ENCODE peak calls at places on chromosomes 11 and 22, in six cellular contexts. X, B, V, U, R and H are unnamed samples.

GRCh38 chr22:20606041-20606783 is 98.8 kb downstream of the MED15 start:
- DNase-seq in X (peak), B (peak), V (peak), U (peak), R (peak), H (peak)

GRCh38 chr22:43567691-43568308 is 156.0 kb downstream of the MPPED1 start:
- DNase-seq in X (no peak), B (no peak), V (no peak), U (no peak), R (no peak), H (no peak)

GRCh38 chr11:134418119-134418840 is 6.2 kb upstream of the B3GAT1 start:
- DNase-seq in X (no peak), B (no peak), V (no peak), U (peak), R (no peak), H (no peak)

GRCh38 chr22:24994070-24994763 is 41.7 kb downstream of the KIAA1671 start:
- DNase-seq in X (no peak), B (no peak), V (no peak), U (no peak), R (no peak), H (peak)

GRCh38 chr11:74100231-74100630 is 70.6 kb downstream of the C2CD3 start:
- DNase-seq in X (no peak), B (no peak), V (no peak), U (no peak), R (no peak), H (no peak)

GRCh38 chr11:110355011-110355744 is 58.8 kb upstream of the RDX start:
- DNase-seq in X (no peak), B (no peak), V (no peak), U (no peak), R (no peak), H (no peak)

GRCh38 chr11:5509803-5510202 is at the start of gene UBQLN3:
- DNase-seq in X (no peak), B (no peak), V (no peak), U (no peak), R (no peak), H (no peak)

GRCh38 chr22:35217541-35217940 is 39.8 kb upstream of the HMGXB4 start:
- DNase-seq in X (no peak), B (no peak), V (no peak), U (no peak), R (no peak), H (no peak)

GRCh38 chr11:15816270-15816871 is 540.0 kb downstream of the SOX6 start:
- DNase-seq in X (no peak), B (no peak), V (peak), U (peak), R (no peak), H (no peak)

GRCh38 chr22:48489551-48490512 is 1337.8 kb downstream of the BRD1 start:
- DNase-seq in X (no peak), B (no peak), V (no peak), U (no peak), R (no peak), H (no peak)

GRCh38 chr11:126821832-126822231 is 178.7 kb downstream of the KIRREL3 start:
- DNase-seq in X (no peak), B (no peak), V (no peak), U (no peak), R (no peak), H (no peak)

GRCh38 chr22:24807284-24807950 is 1.4 kb downstream of the SGSM1 start:
- DNase-seq in X (no peak), B (no peak), V (no peak), U (peak), R (no peak), H (no peak)

GRCh38 chr11:60870276-60870675 is 2.9 kb downstream of the ZP1 start:
- DNase-seq in X (no peak), B (no peak), V (no peak), U (no peak), R (no peak), H (no peak)

GRCh38 chr11:68328374-68329091 is 16.1 kb downstream of the LRP5 start:
- DNase-seq in X (no peak), B (peak), V (no peak), U (no peak), R (no peak), H (no peak)

GRCh38 chr11:64542172-64543125 is 48.6 kb upstream of the SLC22A12 start:
- DNase-seq in X (no peak), B (no peak), V (no peak), U (no peak), R (no peak), H (no peak)

GRCh38 chr11:110125632-110126031 is 32.4 kb downstream of the ZC3H12C start:
- DNase-seq in X (no peak), B (no peak), V (peak), U (peak), R (no peak), H (peak)

GRCh38 chr11:92224394-92225205 is at the start of gene FAT3:
- DNase-seq in X (no peak), B (peak), V (peak), U (peak), R (no peak), H (peak)

GRCh38 chr22:19440411-19441195 is 6.9 kb downstream of the C22orf39 start:
- DNase-seq in X (no peak), B (no peak), V (no peak), U (no peak), R (no peak), H (no peak)

GRCh38 chr11:68436985-68437926 is 23.3 kb upstream of the PPP6R3 start:
- DNase-seq in X (no peak), B (no peak), V (peak), U (peak), R (no peak), H (peak)

GRCh38 chr22:46457502-46458488 is 79.6 kb downstream of the CELSR1 start:
- DNase-seq in X (no peak), B (no peak), V (no peak), U (peak), R (no peak), H (peak)

GRCh38 chr22:31661851-31662667 is at the start of gene PISD:
- DNase-seq in X (peak), B (peak), V (peak), U (peak), R (peak), H (peak)

GRCh38 chr22:19879651-19879995 is 24.9 kb upstream of the GNB1L start:
- DNase-seq in X (no peak), B (no peak), V (no peak), U (no peak), R (no peak), H (no peak)

GRCh38 chr22:25833091-25833490 is 91.1 kb downstream of the MYO18B start:
- DNase-seq in X (no peak), B (no peak), V (no peak), U (no peak), R (no peak), H (no peak)

GRCh38 chr11:103465555-103466140 is 356.4 kb downstream of the DYNC2H1 start:
- DNase-seq in X (no peak), B (no peak), V (no peak), U (no peak), R (no peak), H (no peak)

GRCh38 chr11:73157141-73158010 is 15.3 kb upstream of the FCHSD2 start:
- DNase-seq in X (no peak), B (no peak), V (peak), U (peak), R (no peak), H (no peak)

GRCh38 chr11:130180896-130181294 is 21.3 kb downstream of the ST14 start:
- DNase-seq in X (no peak), B (no peak), V (no peak), U (no peak), R (no peak), H (no peak)

GRCh38 chr11:75667831-75668507 is 869 bp downstream of the MAP6 start:
- DNase-seq in X (no peak), B (peak), V (peak), U (peak), R (no peak), H (peak)

GRCh38 chr22:22940961-22941605 is 53.5 kb downstream of the IGLL5 start:
- DNase-seq in X (no peak), B (no peak), V (no peak), U (no peak), R (no peak), H (no peak)

GRCh38 chr22:48661984-48662383 is 1165.7 kb downstream of the BRD1 start:
- DNase-seq in X (no peak), B (no peak), V (no peak), U (no peak), R (no peak), H (no peak)

GRCh38 chr11:32437406-32438345 is 2.3 kb upstream of the WT1 start:
- DNase-seq in X (no peak), B (no peak), V (no peak), U (no peak), R (no peak), H (no peak)

GRCh38 chr11:76918941-76919386 is 58.2 kb downstream of the ACER3 start:
- DNase-seq in X (no peak), B (peak), V (no peak), U (peak), R (no peak), H (peak)

GRCh38 chr11:65894034-65894591 is 3.6 kb downstream of the CCDC85B start:
- DNase-seq in X (no peak), B (no peak), V (no peak), U (no peak), R (no peak), H (peak)

GRCh38 chr22:49736538-49736937 is 91.1 kb downstream of the BRD1 start:
- DNase-seq in X (no peak), B (no peak), V (no peak), U (no peak), R (no peak), H (no peak)